ENCODE peak calls at places on chromosomes 1 and 21, in eight cellular contexts. P is HepG2, Z is heart left ventricle, O is ovary, T is transverse colon, M is A549, U is GM12891, C is prostate gland. J is an unnamed sample.

GRCh38 chr1:205561501-205562203 is 57.2 kb downstream of the CDK18 start:
- DNase-seq in P (no peak), T (no peak), O (no peak), C (no peak), U (no peak), M (no peak), Z (no peak), J (no peak)

GRCh38 chr1:38527373-38527966 is 332.1 kb downstream of the RRAGC start:
- DNase-seq in P (no peak), U (peak; percentile 64), O (no peak), Z (no peak), M (no peak), C (peak; percentile 68), T (peak; percentile 56), J (no peak)

GRCh38 chr1:42184616-42185015 is 20.1 kb upstream of the GUCA2A start:
- DNase-seq in P (no peak), Z (no peak), T (no peak), U (no peak), O (no peak), M (no peak), C (no peak), J (no peak)

GRCh38 chr1:11026903-11027302 is 14.4 kb downstream of the TARDBP start:
- DNase-seq in T (no peak), P (no peak), U (no peak), O (no peak), Z (no peak), C (no peak), M (no peak), J (no peak)

GRCh38 chr1:96464991-96465875 is 256.4 kb upstream of the PTBP2 start:
- DNase-seq in C (no peak), M (no peak), O (no peak), U (no peak), Z (no peak), T (no peak), P (no peak), J (no peak)

GRCh38 chr1:179144621-179145020 is 62.8 kb downstream of the TOR3A start:
- DNase-seq in P (no peak), T (no peak), Z (no peak), U (no peak), O (no peak), C (no peak), M (no peak), J (no peak)

GRCh38 chr1:153928245-153928644 is 5.5 kb upstream of the GATAD2B start:
- DNase-seq in U (no peak), C (no peak), T (no peak), M (no peak), O (no peak), Z (no peak), P (no peak), J (no peak)

GRCh38 chr1:10589074-10589473 is 114.3 kb downstream of the PEX14 start:
- DNase-seq in T (no peak), O (no peak), M (no peak), P (no peak), Z (no peak), C (no peak), U (no peak), J (no peak)

GRCh38 chr1:86068126-86068805 is 88.3 kb downstream of the COL24A1 start:
- DNase-seq in M (no peak), C (no peak), Z (no peak), P (no peak), T (no peak), O (no peak), U (no peak), J (no peak)

GRCh38 chr1:230752407-230752806 is 5.2 kb downstream of the CAPN9 start:
- DNase-seq in P (no peak), M (no peak), C (peak; percentile 88), Z (no peak), U (no peak), O (no peak), T (peak; percentile 88), J (peak; percentile 84)

GRCh38 chr1:220894924-220895256 is 15.6 kb downstream of the HLX start:
- DNase-seq in U (no peak), P (no peak), Z (no peak), C (no peak), O (no peak), T (no peak), M (no peak), J (no peak)

DNA sequence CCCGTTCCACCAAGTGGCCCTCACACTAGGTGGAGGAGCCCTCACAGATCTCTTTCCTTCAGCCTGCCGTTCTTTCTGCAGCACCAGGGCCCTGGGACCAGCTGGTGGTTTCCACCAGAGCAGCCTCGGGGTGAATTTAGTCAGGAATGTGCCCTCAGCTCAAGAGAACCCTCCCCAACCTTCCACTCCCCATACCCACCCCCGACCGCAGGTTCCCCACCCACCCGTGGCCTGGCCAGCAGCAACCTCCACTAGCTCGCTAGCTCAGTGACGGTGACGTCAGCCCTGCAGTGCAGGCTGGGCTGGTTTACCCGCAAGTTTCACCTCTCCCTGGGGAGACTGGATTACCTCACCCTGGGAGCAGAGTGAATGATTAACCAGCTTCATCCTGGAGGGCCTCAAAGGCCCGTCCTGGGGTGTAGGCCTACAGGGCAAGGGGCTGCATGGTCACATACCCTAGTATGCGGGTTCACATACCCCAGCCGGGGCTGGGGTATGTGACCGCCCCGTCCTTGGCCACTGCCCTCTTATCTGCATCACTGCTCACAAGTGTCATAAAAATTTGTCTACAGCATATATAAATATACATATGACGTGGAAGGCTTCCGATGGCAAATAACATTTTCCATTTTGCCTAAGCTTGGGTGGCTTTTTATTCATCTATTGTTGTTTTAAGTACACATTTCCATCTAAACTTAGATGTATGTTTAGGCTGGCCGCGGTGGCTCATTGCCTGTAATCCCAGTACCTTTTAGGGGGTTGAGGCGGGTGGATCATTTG is 24.5 kb downstream of the ELF3 start:
- DNase-seq in Z (peak; percentile 59), U (no peak), M (peak; percentile 100), O (peak; percentile 70), C (peak; percentile 95), P (peak; percentile 93), T (peak; percentile 93), J (no peak)
- TF ChIP-seq POLR2A in Z (no peak), U (no peak), M (no peak), O (no peak), C (no peak), P (peak; percentile 39), T (peak; percentile 26), J (peak; percentile 31)

GRCh38 chr1:8423134-8423701 is 105.3 kb downstream of the SLC45A1 start:
- DNase-seq in Z (peak; percentile 43), U (peak; percentile 31), P (no peak), O (peak; percentile 65), C (no peak), T (peak; percentile 48), M (no peak), J (peak; percentile 65)
- TF ChIP-seq POLR2A in Z (peak; percentile 9), U (no peak), P (no peak), O (no peak), C (no peak), T (no peak), M (no peak), J (no peak)

DNA sequence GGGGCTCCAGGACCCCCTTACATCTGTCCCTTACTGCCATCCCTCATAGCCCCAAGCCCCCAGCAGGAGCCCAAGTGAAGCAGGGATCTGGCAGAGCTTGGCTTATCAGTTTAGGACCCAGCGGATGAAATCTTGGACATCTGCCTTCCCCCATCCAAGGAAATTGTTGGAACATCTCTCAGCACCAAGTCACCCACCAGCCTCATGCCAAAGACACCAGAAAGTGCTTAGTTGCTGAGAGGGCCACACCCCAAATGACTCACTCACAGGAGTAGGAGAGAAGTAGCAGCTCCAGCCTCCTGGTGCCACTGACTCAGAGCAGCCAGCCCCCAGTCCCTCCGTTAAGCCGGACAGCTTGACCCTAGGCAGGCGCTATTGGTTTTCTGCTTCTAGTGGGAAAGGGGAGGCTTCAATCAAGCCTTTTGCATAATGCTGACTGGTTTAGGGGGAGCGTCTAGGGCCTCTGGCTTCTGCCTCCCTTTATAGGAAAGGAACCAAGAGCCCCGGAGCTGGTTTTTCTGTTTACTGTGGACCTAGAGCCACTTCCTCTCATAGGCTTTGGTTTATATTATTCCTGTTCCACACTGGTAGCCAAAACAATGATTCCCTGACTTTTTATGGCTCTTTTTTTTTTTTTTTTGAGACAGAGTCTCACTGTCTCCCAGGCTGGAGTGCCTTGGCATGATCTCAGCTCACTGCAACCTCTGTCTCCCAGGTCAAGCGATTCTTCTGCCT is 114.2 kb upstream of the IPO9 start:
- DNase-seq in T (peak; percentile 74), U (no peak), P (no peak), Z (peak; percentile 53), C (no peak), M (peak; percentile 97), O (peak; percentile 68), J (peak; percentile 89)
- TF ChIP-seq POLR2A in T (peak; percentile 17), U (no peak), P (no peak), Z (peak; percentile 19), C (no peak), M (no peak), O (peak; percentile 52), J (no peak)

GRCh38 chr1:235759336-235759735 is 107.4 kb downstream of the LYST start:
- DNase-seq in O (no peak), C (no peak), Z (no peak), T (no peak), P (no peak), U (no peak), M (no peak), J (no peak)
- TF ChIP-seq POLR2A in O (no peak), C (no peak), Z (no peak), T (no peak), P (no peak), U (no peak), M (no peak), J (no peak)

GRCh38 chr21:25870084-25870483 is 135.3 kb downstream of the GABPA start:
- DNase-seq in M (no peak), C (no peak), T (no peak), U (no peak), P (no peak), Z (no peak), O (no peak), J (no peak)
- TF ChIP-seq POLR2A in M (no peak), C (no peak), T (no peak), U (no peak), P (no peak), Z (no peak), O (no peak), J (no peak)

DNA sequence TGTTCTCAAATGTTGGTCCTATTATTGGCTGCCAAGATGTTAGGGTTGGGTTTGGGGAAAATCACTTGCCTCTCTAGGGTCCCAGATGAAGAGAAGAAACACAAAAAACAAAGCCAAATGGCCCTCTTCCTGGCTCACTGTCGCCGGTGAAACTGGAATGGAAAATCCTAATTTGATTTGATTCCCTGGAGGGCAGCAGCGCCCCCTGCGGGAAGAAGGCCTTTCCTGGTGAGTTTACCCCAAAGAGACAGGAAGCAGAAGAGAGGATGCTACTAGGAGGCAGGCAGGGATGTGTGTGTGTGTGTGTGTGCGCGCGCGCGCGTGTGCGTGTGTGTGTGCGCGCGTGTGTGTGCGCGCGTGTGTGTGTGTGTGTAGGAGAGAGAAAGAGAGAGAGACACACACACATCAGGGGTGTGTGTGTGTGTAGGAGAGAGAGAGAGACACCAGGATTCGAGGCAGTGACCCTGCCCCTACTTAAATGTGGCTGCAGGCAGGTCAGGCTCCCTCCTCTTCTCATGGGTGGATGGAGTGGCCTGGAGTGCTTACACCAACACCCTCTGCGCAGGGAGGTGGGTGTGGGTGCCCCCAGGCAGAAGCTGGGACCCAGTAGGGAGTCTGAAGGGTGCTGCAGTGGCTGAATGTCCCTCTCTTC is 3.1 kb upstream of the SELENON start:
- DNase-seq in T (peak; percentile 90), U (no peak), P (peak; percentile 59), O (peak; percentile 90), C (peak; percentile 87), M (peak; percentile 72), Z (peak; percentile 84), J (peak; percentile 93)
- TF ChIP-seq POLR2A in T (no peak), U (no peak), P (no peak), O (no peak), C (no peak), M (no peak), Z (no peak), J (no peak)

J was measured in Peyer's patch.